ENCODE peak calls at places on chromosome 15, in nine cellular contexts. K is occipital lobe, V is heart left ventricle, F is NB4, W is Right ventricle myocardium superior, T is mesothelial cell of epicardium, Q is HCEC 1CT, X is Kasumi-1, Z is HEK293T. G is an unnamed sample.

GRCh38 chr15:95944193-95944592 is 386.3 kb upstream of the NR2F2 start:
- DNase-seq in V (no peak), K (no peak), X (no peak), Q (no peak), F (no peak), T (no peak), W (no peak), Z (no peak), G (no peak)

GRCh38 chr15:45747426-45747825 is 112.6 kb downstream of the SQOR start:
- DNase-seq in K (no peak), X (no peak), Z (no peak), V (no peak), Q (no peak), W (no peak), T (no peak), F (no peak), G (no peak)

GRCh38 chr15:72319985-72320671 is at the start of gene CELF6:
- DNase-seq in X (peak; percentile 77), F (peak; percentile 90), Q (peak; percentile 76), W (peak; percentile 84), T (peak; percentile 85), V (peak; percentile 75), K (peak; percentile 86), Z (peak; percentile 88), G (peak; percentile 88)

GRCh38 chr15:70062321-70062956 is 35.3 kb downstream of the TLE3 start:
- DNase-seq in F (no peak), Q (no peak), K (peak; percentile 67), V (peak; percentile 77), T (peak; percentile 92), X (no peak), W (peak; percentile 83), Z (peak; percentile 72), G (no peak)

GRCh38 chr15:88018865-88019626 is 237.5 kb downstream of the NTRK3 start:
- DNase-seq in K (no peak), T (no peak), Q (no peak), X (no peak), Z (no peak), F (no peak), V (no peak), W (no peak), G (no peak)

GRCh38 chr15:31269961-31270575 is 56.6 kb upstream of the KLF13 start:
- DNase-seq in X (no peak), F (no peak), V (no peak), W (no peak), Q (no peak), Z (no peak), K (no peak), T (peak; percentile 29), G (no peak)

GRCh38 chr15:83305696-83306291 is 21.3 kb upstream of the BNC1 start:
- DNase-seq in F (no peak), W (no peak), Z (no peak), V (no peak), K (no peak), X (no peak), T (peak; percentile 68), Q (no peak), G (peak; percentile 55)

GRCh38 chr15:38260077-38260476 is 7.4 kb downstream of the SPRED1 start:
- DNase-seq in X (no peak), F (no peak), K (no peak), V (no peak), W (no peak), T (no peak), Z (no peak), Q (peak; percentile 51), G (no peak)

GRCh38 chr15:75197062-75197630 is 4.5 kb upstream of the C15orf39 start:
- DNase-seq in X (no peak), T (no peak), V (no peak), W (no peak), Z (no peak), F (no peak), Q (no peak), K (no peak), G (no peak)

GRCh38 chr15:25054329-25054728 is 99.5 kb downstream of the SNRPN start:
- DNase-seq in V (no peak), X (no peak), K (no peak), W (no peak), Q (no peak), Z (no peak), F (no peak), T (no peak), G (no peak)

GRCh38 chr15:26461847-26462608 is 310.8 kb downstream of the GABRB3 start:
- DNase-seq in X (no peak), V (no peak), W (no peak), T (no peak), Q (no peak), Z (no peak), K (no peak), F (no peak), G (no peak)

GRCh38 chr15:63939531-63940130 is 105.9 kb upstream of the HERC1 start:
- DNase-seq in W (peak; percentile 58), Q (peak; percentile 75), K (no peak), X (no peak), V (peak; percentile 61), F (no peak), T (no peak), Z (no peak), G (no peak)

GRCh38 chr15:90423920-90424319 is 35.9 kb downstream of the IQGAP1 start:
- DNase-seq in F (no peak), Z (no peak), T (no peak), X (no peak), Q (no peak), W (no peak), V (no peak), K (no peak), G (no peak)

GRCh38 chr15:89903015-89903857 is 9.4 kb upstream of the AP3S2 start:
- DNase-seq in X (no peak), W (no peak), K (no peak), Q (no peak), T (no peak), V (no peak), F (no peak), Z (no peak), G (no peak)

GRCh38 chr15:55108448-55108847 is 88.3 kb downstream of the RSL24D1 start:
- DNase-seq in Q (no peak), F (no peak), T (no peak), Z (no peak), V (no peak), W (no peak), X (no peak), K (no peak), G (no peak)

GRCh38 chr15:88484781-88485246 is 17.3 kb downstream of the MRPS11 start:
- DNase-seq in F (peak; percentile 80), V (no peak), K (no peak), X (no peak), Q (no peak), Z (no peak), W (no peak), T (no peak), G (no peak)

GRCh38 chr15:71658827-71659729 is 151.3 kb upstream of the NR2E3 start:
- DNase-seq in Q (no peak), X (no peak), K (no peak), F (no peak), W (no peak), V (no peak), Z (no peak), T (no peak), G (no peak)

GRCh38 chr15:38672814-38673292 is 108.2 kb upstream of the RASGRP1 start:
- DNase-seq in K (no peak), Z (no peak), T (no peak), W (no peak), F (no peak), X (no peak), Q (no peak), V (no peak), G (no peak)

G was measured in lower lobe of right lung.